ENCODE peak calls at places on chromosomes 12 and 14, in ten cellular contexts. T, Y, M, G, R, P, B, O, A and H are unnamed samples.

GRCh38 chr12:81863406-81863805 is 104.3 kb upstream of the PPFIA2 start:
- DNase-seq in T (no peak), Y (no peak), M (no peak), G (no peak), R (no peak), P (no peak), B (no peak), O (peak; percentile 6), A (no peak), H (no peak)

GRCh38 chr12:6768385-6769002 is 2.3 kb downstream of the PTMS start:
- DNase-seq in T (peak; percentile 41), Y (no peak), M (peak; percentile 33), G (no peak), R (no peak), P (no peak), B (no peak), O (no peak), A (no peak), H (no peak)

GRCh38 chr14:67426161-67426560 is 14.2 kb upstream of the PLEK2 start:
- DNase-seq in T (no peak), Y (no peak), M (no peak), G (no peak), R (no peak), P (no peak), B (no peak), O (no peak), A (no peak), H (no peak)

GRCh38 chr14:37566811-37567371 is 28.2 kb downstream of the FOXA1 start:
- DNase-seq in T (no peak), Y (no peak), M (no peak), G (no peak), R (no peak), P (no peak), B (no peak), O (peak; percentile 30), A (no peak), H (no peak)

GRCh38 chr12:14635776-14636175 is 60.6 kb downstream of the GUCY2C start:
- DNase-seq in T (no peak), Y (no peak), M (no peak), G (no peak), R (peak; percentile 73), P (no peak), B (no peak), O (peak; percentile 23), A (no peak), H (no peak)

GRCh38 chr12:72075891-72076557 is 137.4 kb downstream of the TPH2 start:
- DNase-seq in T (no peak), Y (no peak), M (no peak), G (no peak), R (no peak), P (no peak), B (no peak), O (no peak), A (no peak), H (no peak)

GRCh38 chr12:85179680-85180300 is 100.2 kb upstream of the ALX1 start:
- DNase-seq in T (peak; percentile 46), Y (no peak), M (peak; percentile 0), G (no peak), R (peak; percentile 55), P (no peak), B (no peak), O (peak; percentile 57), A (no peak), H (no peak)

GRCh38 chr12:1644523-1645438 is 15.8 kb downstream of the WNT5B start:
- DNase-seq in T (peak; percentile 93), Y (peak; percentile 82), M (peak; percentile 91), G (peak; percentile 53), R (peak; percentile 80), P (peak; percentile 95), B (peak; percentile 87), O (peak; percentile 68), A (peak; percentile 81), H (no peak)

GRCh38 chr12:119409043-119409442 is 74.5 kb downstream of the CCDC60 start:
- DNase-seq in T (no peak), Y (no peak), M (no peak), G (no peak), R (no peak), P (no peak), B (no peak), O (no peak), A (no peak), H (no peak)

GRCh38 chr12:110266980-110267620 is 13.9 kb upstream of the ATP2A2 start:
- DNase-seq in T (peak; percentile 91), Y (peak; percentile 58), M (peak; percentile 74), G (peak; percentile 94), R (peak; percentile 72), P (no peak), B (no peak), O (peak; percentile 78), A (peak; percentile 80), H (peak; percentile 69)

GRCh38 chr12:75660107-75660530 is 148.7 kb upstream of the KRR1 start:
- DNase-seq in T (peak; percentile 90), Y (no peak), M (peak; percentile 90), G (no peak), R (peak; percentile 86), P (no peak), B (no peak), O (peak; percentile 96), A (no peak), H (peak; percentile 60)

GRCh38 chr14:52446355-52446754 is 106.0 kb downstream of the TXNDC16 start:
- DNase-seq in T (no peak), Y (no peak), M (no peak), G (no peak), R (no peak), P (no peak), B (no peak), O (no peak), A (no peak), H (no peak)

GRCh38 chr12:123634142-123634561 is 523 bp downstream of the GTF2H3 start:
- DNase-seq in T (no peak), Y (no peak), M (no peak), G (no peak), R (no peak), P (no peak), B (no peak), O (no peak), A (no peak), H (no peak)

GRCh38 chr12:1630827-1631591 is 2.0 kb downstream of the WNT5B start:
- DNase-seq in T (peak; percentile 57), Y (no peak), M (peak; percentile 77), G (no peak), R (peak; percentile 83), P (no peak), B (no peak), O (peak; percentile 46), A (peak; percentile 48), H (no peak)

GRCh38 chr12:71900091-71900490 is 38.6 kb upstream of the TPH2 start:
- DNase-seq in T (peak; percentile 27), Y (no peak), M (peak; percentile 20), G (no peak), R (peak; percentile 39), P (no peak), B (no peak), O (peak; percentile 2), A (no peak), H (no peak)

GRCh38 chr12:105716621-105717020 is 386.1 kb downstream of the C12orf75 start:
- DNase-seq in T (no peak), Y (no peak), M (no peak), G (no peak), R (no peak), P (no peak), B (no peak), O (no peak), A (no peak), H (no peak)

GRCh38 chr12:132224484-132224883 is 80.2 kb downstream of the NOC4L start:
- DNase-seq in T (no peak), Y (no peak), M (no peak), G (no peak), R (no peak), P (no peak), B (no peak), O (no peak), A (no peak), H (no peak)
- H3K4me3 ChIP-seq in T (no peak overlapping the region), Y (no peak overlapping the region), M (no peak overlapping the region), G (no peak overlapping the region), R (no peak overlapping the region), P (no peak overlapping the region), B (no peak overlapping the region), O (no peak overlapping the region), A (no peak overlapping the region), H (no peak overlapping the region)

GRCh38 chr12:29024117-29024516 is 125.0 kb upstream of the FAR2 start:
- DNase-seq in T (no peak), Y (no peak), M (no peak), G (no peak), R (peak; percentile 14), P (no peak), B (no peak), O (no peak), A (no peak), H (no peak)
- TF ChIP-seq CTCF in T (peak; percentile 24), Y (no peak), M (peak; percentile 10), G (peak; percentile 17), R (peak; percentile 5), P (no peak), B (no peak), O (peak; percentile 13), A (no peak), H (no peak)

GRCh38 chr14:94485944-94486841 is 10.2 kb upstream of the SERPINA9 start:
- DNase-seq in T (peak; percentile 67), Y (peak; percentile 42), M (peak; percentile 46), G (peak; percentile 10), R (peak; percentile 57), P (no peak), B (no peak), O (peak; percentile 23), A (peak; percentile 45), H (no peak)
- H3K4me3 ChIP-seq in T (no peak overlapping the region), Y (no peak overlapping the region), M (no peak overlapping the region), G (no peak overlapping the region), R (no peak overlapping the region), P (peak overlapping the region; percentile 21), B (no peak overlapping the region), O (no peak overlapping the region), A (no peak overlapping the region), H (no peak overlapping the region)

GRCh38 chr14:36022765-36023415 is 153.6 kb downstream of the PTCSC3 start:
- DNase-seq in T (no peak), Y (no peak), M (no peak), G (no peak), R (no peak), P (no peak), B (no peak), O (no peak), A (no peak), H (no peak)

GRCh38 chr14:36027354-36027753 is 149.2 kb downstream of the PTCSC3 start:
- DNase-seq in T (no peak), Y (no peak), M (no peak), G (no peak), R (no peak), P (no peak), B (no peak), O (no peak), A (no peak), H (no peak)

GRCh38 chr14:36028665-36029064 is 147.9 kb downstream of the PTCSC3 start:
- DNase-seq in T (no peak), Y (no peak), M (no peak), G (no peak), R (no peak), P (no peak), B (no peak), O (no peak), A (no peak), H (no peak)

DNA sequence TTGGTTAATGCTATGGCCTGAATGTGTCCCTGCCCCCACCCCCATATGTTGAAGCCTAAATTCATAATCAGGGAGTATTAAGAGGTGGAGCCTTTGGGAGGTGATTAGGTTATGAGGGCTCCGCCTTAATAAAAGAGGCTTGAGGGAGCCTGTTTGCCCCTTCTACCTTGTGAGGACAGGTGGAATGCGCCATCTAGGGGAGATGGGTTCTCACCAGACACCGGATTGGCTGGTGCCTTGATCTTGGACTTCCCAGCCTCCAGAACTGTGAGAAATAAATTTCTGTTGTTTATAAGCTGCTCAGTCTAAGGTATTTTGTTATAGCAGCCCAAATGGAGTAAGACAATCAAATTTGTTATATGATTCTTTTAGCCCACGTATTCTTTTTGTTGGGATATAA is 148.3 kb downstream of the PTCSC3 start:
- DNase-seq in T (no peak), Y (no peak), M (no peak), G (no peak), R (no peak), P (no peak), B (no peak), O (no peak), A (no peak), H (no peak)
- TF ChIP-seq CTCF in T (no peak), Y (no peak), M (no peak), G (peak; percentile 24), R (no peak), P (no peak), B (no peak), O (no peak), A (no peak), H (no peak)